ENCODE peak calls at places on chromosome 7, in nine cellular contexts. One of them, this sample, is unnamed.

GRCh38 chr7:128110641-128111365 is 79.6 kb upstream of the LRRC4 start:
- DNase-seq in foreskin keratinocyte: no peak
- DNase-seq in left ventricle myocardium inferior: no peak
- DNase-seq in CD8-positive, alpha-beta T cell: no peak
- DNase-seq in SK-N-SH: no peak
- DNase-seq in fibroblast of mammary gland: no peak
- DNase-seq in mammary epithelial cell: no peak
- DNase-seq in AG04449: no peak
- DNase-seq in H9: no peak
- DNase-seq in this sample: no peak

GRCh38 chr7:112995091-112995824 is 91.4 kb downstream of the GPR85 start:
- DNase-seq in fibroblast of mammary gland: peak; percentile 81
- DNase-seq in CD8-positive, alpha-beta T cell: no peak
- DNase-seq in H9: no peak
- DNase-seq in mammary epithelial cell: peak; percentile 71
- DNase-seq in SK-N-SH: no peak
- DNase-seq in foreskin keratinocyte: peak; percentile 94
- DNase-seq in left ventricle myocardium inferior: peak; percentile 32
- DNase-seq in AG04449: peak; percentile 52
- DNase-seq in this sample: no peak

GRCh38 chr7:131238260-131238940 is 89.3 kb upstream of the MKLN1 start:
- DNase-seq in H9: no peak
- DNase-seq in fibroblast of mammary gland: peak; percentile 90
- DNase-seq in CD8-positive, alpha-beta T cell: no peak
- DNase-seq in foreskin keratinocyte: peak; percentile 45
- DNase-seq in AG04449: no peak
- DNase-seq in mammary epithelial cell: peak; percentile 70
- DNase-seq in SK-N-SH: no peak
- DNase-seq in left ventricle myocardium inferior: no peak
- DNase-seq in this sample: no peak

GRCh38 chr7:27606270-27607209 is 56.1 kb downstream of the HIBADH start:
- DNase-seq in AG04449: no peak
- DNase-seq in foreskin keratinocyte: no peak
- DNase-seq in H9: no peak
- DNase-seq in SK-N-SH: no peak
- DNase-seq in left ventricle myocardium inferior: no peak
- DNase-seq in fibroblast of mammary gland: peak; percentile 66
- DNase-seq in CD8-positive, alpha-beta T cell: no peak
- DNase-seq in mammary epithelial cell: peak; percentile 36
- DNase-seq in this sample: no peak

GRCh38 chr7:86814980-86815379 is 171.3 kb downstream of the GRM3 start:
- DNase-seq in CD8-positive, alpha-beta T cell: no peak
- DNase-seq in foreskin keratinocyte: peak; percentile 6
- DNase-seq in fibroblast of mammary gland: peak; percentile 7
- DNase-seq in mammary epithelial cell: no peak
- DNase-seq in H9: no peak
- DNase-seq in left ventricle myocardium inferior: no peak
- DNase-seq in SK-N-SH: peak; percentile 50
- DNase-seq in AG04449: no peak
- DNase-seq in this sample: no peak

GRCh38 chr7:41107938-41108448 is 594.9 kb downstream of the INHBA start:
- DNase-seq in fibroblast of mammary gland: peak; percentile 72
- DNase-seq in CD8-positive, alpha-beta T cell: no peak
- DNase-seq in left ventricle myocardium inferior: no peak
- DNase-seq in mammary epithelial cell: peak; percentile 96
- DNase-seq in SK-N-SH: no peak
- DNase-seq in foreskin keratinocyte: peak; percentile 99
- DNase-seq in H9: no peak
- DNase-seq in AG04449: no peak
- DNase-seq in this sample: no peak

GRCh38 chr7:131536361-131536849 is 20.0 kb downstream of the PODXL start:
- DNase-seq in AG04449: no peak
- DNase-seq in fibroblast of mammary gland: no peak
- DNase-seq in mammary epithelial cell: no peak
- DNase-seq in foreskin keratinocyte: no peak
- DNase-seq in CD8-positive, alpha-beta T cell: no peak
- DNase-seq in left ventricle myocardium inferior: no peak
- DNase-seq in SK-N-SH: no peak
- DNase-seq in H9: peak; percentile 28
- DNase-seq in this sample: no peak

GRCh38 chr7:100515072-100515532 is 23.9 kb upstream of the AGFG2 start:
- DNase-seq in mammary epithelial cell: peak; percentile 34
- DNase-seq in AG04449: no peak
- DNase-seq in foreskin keratinocyte: peak; percentile 70
- DNase-seq in CD8-positive, alpha-beta T cell: no peak
- DNase-seq in H9: no peak
- DNase-seq in fibroblast of mammary gland: peak; percentile 90
- DNase-seq in left ventricle myocardium inferior: no peak
- DNase-seq in SK-N-SH: no peak
- DNase-seq in this sample: no peak

GRCh38 chr7:26397326-26397725 is 105.7 kb downstream of the SNX10 start:
- DNase-seq in H9: no peak
- DNase-seq in AG04449: no peak
- DNase-seq in SK-N-SH: peak; percentile 32
- DNase-seq in CD8-positive, alpha-beta T cell: no peak
- DNase-seq in fibroblast of mammary gland: no peak
- DNase-seq in left ventricle myocardium inferior: no peak
- DNase-seq in mammary epithelial cell: no peak
- DNase-seq in foreskin keratinocyte: no peak
- DNase-seq in this sample: no peak

GRCh38 chr7:112946350-112946749 is 140.3 kb downstream of the GPR85 start:
- DNase-seq in mammary epithelial cell: no peak
- DNase-seq in AG04449: no peak
- DNase-seq in foreskin keratinocyte: no peak
- DNase-seq in left ventricle myocardium inferior: no peak
- DNase-seq in H9: no peak
- DNase-seq in CD8-positive, alpha-beta T cell: no peak
- DNase-seq in fibroblast of mammary gland: peak; percentile 33
- DNase-seq in SK-N-SH: no peak
- DNase-seq in this sample: no peak

GRCh38 chr7:69659964-69660363 is 61.7 kb downstream of the AUTS2 start:
- DNase-seq in AG04449: no peak
- DNase-seq in CD8-positive, alpha-beta T cell: no peak
- DNase-seq in mammary epithelial cell: no peak
- DNase-seq in H9: peak; percentile 37
- DNase-seq in left ventricle myocardium inferior: no peak
- DNase-seq in foreskin keratinocyte: no peak
- DNase-seq in SK-N-SH: no peak
- DNase-seq in fibroblast of mammary gland: no peak
- DNase-seq in this sample: no peak

GRCh38 chr7:124457841-124458240 is 307.8 kb downstream of the GPR37 start:
- DNase-seq in AG04449: no peak
- DNase-seq in mammary epithelial cell: peak; percentile 35
- DNase-seq in foreskin keratinocyte: peak; percentile 67
- DNase-seq in fibroblast of mammary gland: peak; percentile 18
- DNase-seq in CD8-positive, alpha-beta T cell: no peak
- DNase-seq in H9: no peak
- DNase-seq in left ventricle myocardium inferior: no peak
- DNase-seq in SK-N-SH: no peak
- DNase-seq in this sample: no peak

GRCh38 chr7:73985737-73986141 is 42.2 kb upstream of the ELN start:
- DNase-seq in AG04449: no peak
- DNase-seq in mammary epithelial cell: no peak
- DNase-seq in CD8-positive, alpha-beta T cell: no peak
- DNase-seq in SK-N-SH: peak; percentile 64
- DNase-seq in fibroblast of mammary gland: no peak
- DNase-seq in foreskin keratinocyte: no peak
- DNase-seq in left ventricle myocardium inferior: peak; percentile 28
- DNase-seq in H9: no peak
- DNase-seq in this sample: no peak
- TF ChIP-seq CTCF in AG04449: no peak
- TF ChIP-seq CTCF in mammary epithelial cell: no peak
- TF ChIP-seq CTCF in CD8-positive, alpha-beta T cell: no peak
- TF ChIP-seq CTCF in SK-N-SH: no peak
- TF ChIP-seq CTCF in fibroblast of mammary gland: no peak
- TF ChIP-seq CTCF in foreskin keratinocyte: no peak
- TF ChIP-seq CTCF in left ventricle myocardium inferior: no peak
- TF ChIP-seq CTCF in H9: peak; percentile 11
- TF ChIP-seq CTCF in this sample: no peak

GRCh38 chr7:37659971-37660370 is 23.6 kb upstream of the GPR141 start:
- DNase-seq in foreskin keratinocyte: no peak
- DNase-seq in mammary epithelial cell: no peak
- DNase-seq in CD8-positive, alpha-beta T cell: no peak
- DNase-seq in AG04449: no peak
- DNase-seq in fibroblast of mammary gland: no peak
- DNase-seq in SK-N-SH: no peak
- DNase-seq in H9: no peak
- DNase-seq in left ventricle myocardium inferior: no peak
- DNase-seq in this sample: no peak

GRCh38 chr7:37660614-37661013 is 23.0 kb upstream of the GPR141 start:
- DNase-seq in H9: no peak
- DNase-seq in AG04449: no peak
- DNase-seq in foreskin keratinocyte: no peak
- DNase-seq in SK-N-SH: no peak
- DNase-seq in fibroblast of mammary gland: no peak
- DNase-seq in CD8-positive, alpha-beta T cell: no peak
- DNase-seq in mammary epithelial cell: no peak
- DNase-seq in left ventricle myocardium inferior: no peak
- DNase-seq in this sample: no peak

GRCh38 chr7:37657798-37658197 is 25.8 kb upstream of the GPR141 start:
- DNase-seq in fibroblast of mammary gland: no peak
- DNase-seq in H9: no peak
- DNase-seq in foreskin keratinocyte: no peak
- DNase-seq in left ventricle myocardium inferior: no peak
- DNase-seq in CD8-positive, alpha-beta T cell: peak; percentile 29
- DNase-seq in mammary epithelial cell: no peak
- DNase-seq in SK-N-SH: no peak
- DNase-seq in AG04449: no peak
- DNase-seq in this sample: no peak

GRCh38 chr7:37656913-37657530 is 26.5 kb upstream of the GPR141 start:
- DNase-seq in SK-N-SH: no peak
- DNase-seq in fibroblast of mammary gland: no peak
- DNase-seq in mammary epithelial cell: no peak
- DNase-seq in left ventricle myocardium inferior: no peak
- DNase-seq in CD8-positive, alpha-beta T cell: no peak
- DNase-seq in AG04449: no peak
- DNase-seq in foreskin keratinocyte: no peak
- DNase-seq in H9: no peak
- DNase-seq in this sample: no peak
- TF ChIP-seq CTCF in SK-N-SH: no peak
- TF ChIP-seq CTCF in fibroblast of mammary gland: no peak
- TF ChIP-seq CTCF in mammary epithelial cell: no peak
- TF ChIP-seq CTCF in left ventricle myocardium inferior: no peak
- TF ChIP-seq CTCF in CD8-positive, alpha-beta T cell: no peak
- TF ChIP-seq CTCF in AG04449: no peak
- TF ChIP-seq CTCF in foreskin keratinocyte: no peak
- TF ChIP-seq CTCF in H9: peak; percentile 23
- TF ChIP-seq CTCF in this sample: no peak

GRCh38 chr7:122198581-122198980 is 54.5 kb upstream of the AASS start:
- DNase-seq in foreskin keratinocyte: no peak
- DNase-seq in mammary epithelial cell: no peak
- DNase-seq in fibroblast of mammary gland: no peak
- DNase-seq in AG04449: no peak
- DNase-seq in H9: no peak
- DNase-seq in left ventricle myocardium inferior: no peak
- DNase-seq in CD8-positive, alpha-beta T cell: no peak
- DNase-seq in SK-N-SH: no peak
- DNase-seq in this sample: no peak

GRCh38 chr7:122199171-122199570 is 55.1 kb upstream of the AASS start:
- DNase-seq in AG04449: no peak
- DNase-seq in foreskin keratinocyte: peak; percentile 71
- DNase-seq in mammary epithelial cell: peak; percentile 34
- DNase-seq in CD8-positive, alpha-beta T cell: no peak
- DNase-seq in H9: no peak
- DNase-seq in SK-N-SH: no peak
- DNase-seq in fibroblast of mammary gland: peak; percentile 17
- DNase-seq in left ventricle myocardium inferior: no peak
- DNase-seq in this sample: no peak

GRCh38 chr7:122203814-122204213 is 59.8 kb upstream of the AASS start:
- DNase-seq in H9: no peak
- DNase-seq in AG04449: no peak
- DNase-seq in CD8-positive, alpha-beta T cell: no peak
- DNase-seq in left ventricle myocardium inferior: no peak
- DNase-seq in foreskin keratinocyte: no peak
- DNase-seq in mammary epithelial cell: no peak
- DNase-seq in SK-N-SH: no peak
- DNase-seq in fibroblast of mammary gland: no peak
- DNase-seq in this sample: no peak

DNA sequence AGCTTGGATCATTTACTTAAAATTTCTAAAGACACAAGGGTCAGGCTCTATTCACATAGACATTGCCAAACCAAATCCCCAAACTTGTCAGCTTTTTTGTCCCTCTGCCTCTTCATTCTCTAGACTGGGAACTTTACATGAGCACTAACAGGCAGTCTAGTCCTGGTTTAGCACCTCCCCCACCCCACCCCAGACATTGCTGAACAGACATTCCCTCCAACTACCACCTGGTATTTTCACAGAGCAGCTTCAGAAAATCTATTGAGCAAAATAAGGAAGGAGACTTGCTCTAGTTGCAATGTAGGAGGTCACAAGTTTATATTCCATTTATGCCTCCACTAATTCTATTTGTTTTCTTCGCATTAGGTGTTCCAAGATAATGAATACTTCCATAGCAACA is 56.8 kb upstream of the AASS start:
- DNase-seq in mammary epithelial cell: no peak
- DNase-seq in SK-N-SH: no peak
- DNase-seq in left ventricle myocardium inferior: no peak
- DNase-seq in AG04449: no peak
- DNase-seq in CD8-positive, alpha-beta T cell: no peak
- DNase-seq in fibroblast of mammary gland: no peak
- DNase-seq in foreskin keratinocyte: no peak
- DNase-seq in H9: no peak
- DNase-seq in this sample: no peak
- TF ChIP-seq CTCF in mammary epithelial cell: no peak
- TF ChIP-seq CTCF in SK-N-SH: no peak
- TF ChIP-seq CTCF in left ventricle myocardium inferior: no peak
- TF ChIP-seq CTCF in AG04449: no peak
- TF ChIP-seq CTCF in CD8-positive, alpha-beta T cell: no peak
- TF ChIP-seq CTCF in fibroblast of mammary gland: no peak
- TF ChIP-seq CTCF in foreskin keratinocyte: no peak
- TF ChIP-seq CTCF in H9: no peak
- TF ChIP-seq CTCF in this sample: no peak

GRCh38 chr7:2230226-2230625 is 2.5 kb downstream of the MAD1L1 start:
- DNase-seq in fibroblast of mammary gland: no peak
- DNase-seq in SK-N-SH: no peak
- DNase-seq in left ventricle myocardium inferior: no peak
- DNase-seq in mammary epithelial cell: no peak
- DNase-seq in foreskin keratinocyte: no peak
- DNase-seq in AG04449: no peak
- DNase-seq in H9: no peak
- DNase-seq in CD8-positive, alpha-beta T cell: no peak
- DNase-seq in this sample: no peak

GRCh38 chr7:2232766-2233520 is at the start of gene MAD1L1:
- DNase-seq in H9: peak; percentile 89
- DNase-seq in AG04449: peak; percentile 21
- DNase-seq in fibroblast of mammary gland: peak; percentile 86
- DNase-seq in foreskin keratinocyte: peak; percentile 74
- DNase-seq in mammary epithelial cell: peak; percentile 86
- DNase-seq in SK-N-SH: peak; percentile 98
- DNase-seq in left ventricle myocardium inferior: peak; percentile 91
- DNase-seq in CD8-positive, alpha-beta T cell: peak; percentile 88
- DNase-seq in this sample: peak; percentile 94

GRCh38 chr7:2230882-2231281 is 1.9 kb downstream of the MAD1L1 start:
- DNase-seq in fibroblast of mammary gland: no peak
- DNase-seq in CD8-positive, alpha-beta T cell: no peak
- DNase-seq in foreskin keratinocyte: no peak
- DNase-seq in SK-N-SH: no peak
- DNase-seq in mammary epithelial cell: no peak
- DNase-seq in H9: no peak
- DNase-seq in left ventricle myocardium inferior: no peak
- DNase-seq in AG04449: no peak
- DNase-seq in this sample: no peak

GRCh38 chr7:2233876-2234275 is 1.1 kb upstream of the MAD1L1 start:
- DNase-seq in SK-N-SH: no peak
- DNase-seq in H9: no peak
- DNase-seq in CD8-positive, alpha-beta T cell: no peak
- DNase-seq in AG04449: no peak
- DNase-seq in foreskin keratinocyte: no peak
- DNase-seq in mammary epithelial cell: no peak
- DNase-seq in left ventricle myocardium inferior: no peak
- DNase-seq in fibroblast of mammary gland: peak; percentile 39
- DNase-seq in this sample: no peak

GRCh38 chr7:2231992-2232765 is 566 bp downstream of the MAD1L1 start:
- DNase-seq in SK-N-SH: peak; percentile 93
- DNase-seq in foreskin keratinocyte: no peak
- DNase-seq in left ventricle myocardium inferior: no peak
- DNase-seq in fibroblast of mammary gland: no peak
- DNase-seq in AG04449: no peak
- DNase-seq in mammary epithelial cell: peak; percentile 16
- DNase-seq in CD8-positive, alpha-beta T cell: no peak
- DNase-seq in H9: no peak
- DNase-seq in this sample: no peak
- TF ChIP-seq CTCF in SK-N-SH: no peak
- TF ChIP-seq CTCF in foreskin keratinocyte: no peak
- TF ChIP-seq CTCF in left ventricle myocardium inferior: no peak
- TF ChIP-seq CTCF in fibroblast of mammary gland: no peak
- TF ChIP-seq CTCF in AG04449: no peak
- TF ChIP-seq CTCF in mammary epithelial cell: no peak
- TF ChIP-seq CTCF in CD8-positive, alpha-beta T cell: no peak
- TF ChIP-seq CTCF in H9: peak; percentile 7
- TF ChIP-seq CTCF in this sample: peak; percentile 51